ENCODE peak calls at places on chromosomes 16 and 17, in six cellular contexts. A is NCI-H460; J is hepatocyte; H is GM04503; Z is brain microvascular endothelial cell; Y is stimulated activated CD8-positive, alpha-beta memory T cell treated with anti-CD3 and anti-CD28 coated beads, Interleukin-15, amount 100 ng/mL, for 24 hours. B is an unnamed sample.

GRCh38 chr17:41655611-41656111 is 31.3 kb upstream of the KRT17 start:
- DNase-seq in H (no peak), J (peak), Z (no peak), A (no peak), Y (no peak), B (peak)

GRCh38 chr16:86994651-86995171 is 322.5 kb downstream of the C16orf95 start:
- DNase-seq in Z (peak), H (peak), Y (no peak), A (no peak), J (peak), B (no peak)

GRCh38 chr17:76384987-76385891 is 830 bp downstream of the SPHK1 start:
- DNase-seq in J (peak), A (peak), Z (peak), Y (no peak), H (no peak), B (peak)

GRCh38 chr17:35242158-35242804 is 591 bp upstream of the SLFN5 start:
- DNase-seq in J (peak), H (no peak), A (peak), Y (peak), Z (peak), B (peak)

GRCh38 chr17:64252831-64253230 is 10.2 kb downstream of the TEX2 start:
- DNase-seq in A (no peak), Z (no peak), H (no peak), Y (no peak), J (no peak), B (no peak)

GRCh38 chr17:1201132-1201702 is 21.4 kb upstream of the ABR start:
- DNase-seq in A (no peak), Y (no peak), Z (no peak), H (no peak), J (no peak), B (no peak)

GRCh38 chr16:55508271-55508921 is 476 bp upstream of the LPCAT2 start:
- DNase-seq in H (no peak), A (no peak), J (no peak), Z (no peak), Y (no peak), B (no peak)

GRCh38 chr16:2362218-2362617 is 21.7 kb upstream of the ABCA3 start:
- DNase-seq in H (no peak), Z (no peak), Y (no peak), A (no peak), J (no peak), B (no peak)

GRCh38 chr16:4200000-4200780 is 41.7 kb downstream of the SRL start:
- DNase-seq in J (peak), A (peak), H (no peak), Z (peak), Y (no peak), B (no peak)

GRCh38 chr16:75787421-75787820 is 61.1 kb upstream of the CPHXL start:
- DNase-seq in Y (no peak), A (no peak), J (no peak), H (no peak), Z (no peak), B (no peak)

GRCh38 chr16:14388243-14388642 is 241.8 kb downstream of the PARN start:
- DNase-seq in Y (no peak), Z (no peak), J (no peak), H (no peak), A (no peak), B (no peak)

GRCh38 chr17:81103379-81103778 is 61.9 kb upstream of the PVALEF start:
- DNase-seq in J (no peak), Y (no peak), Z (no peak), A (no peak), H (no peak), B (no peak)

GRCh38 chr17:55768946-55769624 is 18.2 kb downstream of the PCTP start:
- DNase-seq in A (no peak), Z (no peak), Y (no peak), J (no peak), H (peak), B (no peak)

GRCh38 chr16:78127130-78127529 is 27.7 kb downstream of the WWOX start:
- DNase-seq in J (no peak), A (no peak), Z (peak), Y (no peak), H (peak), B (no peak)

GRCh38 chr16:88760424-88761142 is 24.4 kb downstream of the PIEZO1 start:
- DNase-seq in Y (no peak), J (no peak), Z (no peak), H (no peak), A (no peak), B (no peak)

GRCh38 chr16:35391328-35391727 is 1931.9 kb downstream of the TP53TG3F start:
- DNase-seq in Y (no peak), J (no peak), Z (peak), H (no peak), A (peak), B (no peak)

GRCh38 chr16:70747703-70748631 is 53.0 kb downstream of the VAC14 start:
- DNase-seq in A (no peak), H (no peak), Z (no peak), Y (no peak), J (peak), B (no peak)

GRCh38 chr17:31511176-31511540 is 119.7 kb downstream of the RAB11FIP4 start:
- DNase-seq in Z (no peak), Y (no peak), A (no peak), H (no peak), J (no peak), B (no peak)

GRCh38 chr16:49652441-49653175 is 203.3 kb downstream of the ZNF423 start:
- DNase-seq in Z (peak), J (peak), H (no peak), Y (no peak), A (no peak), B (no peak)

GRCh38 chr16:83113317-83113716 is 486.5 kb downstream of the CDH13 start:
- DNase-seq in H (no peak), J (peak), Y (no peak), A (no peak), Z (peak), B (no peak)

GRCh38 chr17:57317016-57317415 is 60.7 kb downstream of the MSI2 start:
- DNase-seq in Y (no peak), H (no peak), A (no peak), J (no peak), Z (no peak), B (no peak)

GRCh38 chr16:48081656-48082055 is 74.1 kb downstream of the ABCC12 start:
- DNase-seq in Y (no peak), H (peak), Z (peak), J (no peak), A (no peak), B (no peak)

GRCh38 chr16:23258919-23259237 is 43.2 kb upstream of the SCNN1B start:
- DNase-seq in Y (no peak), Z (no peak), A (no peak), J (no peak), H (no peak), B (no peak)

GRCh38 chr16:81799138-81799504 is 20.0 kb downstream of the PLCG2 start:
- DNase-seq in J (no peak), Z (no peak), A (no peak), Y (no peak), H (no peak), B (no peak)

GRCh38 chr17:77032929-77033328 is 107.8 kb upstream of the SEC14L1 start:
- DNase-seq in Z (no peak), Y (no peak), H (no peak), A (no peak), J (no peak), B (no peak)

GRCh38 chr17:10574324-10574723 is 24.9 kb upstream of the MYH2 start:
- DNase-seq in Y (no peak), J (no peak), Z (no peak), A (no peak), H (no peak), B (no peak)

GRCh38 chr17:78176548-78177025 is 8.2 kb downstream of the SYNGR2 start:
- DNase-seq in J (peak), A (peak), Y (peak), H (no peak), Z (peak), B (no peak)

GRCh38 chr16:84032458-84033178 is 10.0 kb downstream of the SLC38A8 start:
- DNase-seq in H (no peak), Z (no peak), J (no peak), A (no peak), Y (no peak), B (no peak)

GRCh38 chr17:77373298-77374169 is 232.8 kb downstream of the SEC14L1 start:
- DNase-seq in Y (no peak), A (no peak), Z (no peak), J (peak), H (no peak), B (no peak)

GRCh38 chr17:48012151-48012520 is 25.5 kb downstream of the COPZ2 start:
- DNase-seq in Z (no peak), Y (no peak), A (no peak), H (no peak), J (peak), B (no peak)

GRCh38 chr17:12765544-12765943 is 23.8 kb upstream of the ARHGAP44 start:
- DNase-seq in A (peak), Z (peak), H (no peak), J (peak), Y (no peak), B (no peak)